ENCODE peak calls at places on chromosome 10, in seven cellular contexts. One of them, this sample, is unnamed.

GRCh38 chr10:98415710-98416077 is 712 bp upstream of the PYROXD2 start:
- DNase-seq in activated CD4-positive, alpha-beta T cell treated with anti-CD3 and anti-CD28 coated beads for 36 hours: no peak
- DNase-seq in stimulated activated CD4-positive, alpha-beta T cell treated with anti-CD3 and anti-CD28 coated beads, Interleukin-4, amount 100 ng/mL, for 48 hours: no peak
- DNase-seq in activated T-helper 1 cell treated with anti-CD3 and anti-CD28 coated beads, Interleukin-12 subunit alpha, Interleukin-12 subunit beta, Interleukin-2, Interleukin-4 antibody, amounts not matched to agents 30 ng/mL and 10 ng/mL and 1 ng/mL, durations not matched to agents 14 hours and 24 hours and 36 hours: no peak
- DNase-seq in T-cell: no peak
- DNase-seq in anterior cingulate cortex: no peak
- DNase-seq in stimulated activated CD8-positive, alpha-beta memory T cell treated with anti-CD3 and anti-CD28 coated beads, Interleukin-4, amount 100 ng/mL, for 24 hours: no peak
- DNase-seq in this sample: no peak

GRCh38 chr10:116868722-116869121 is 19.4 kb downstream of the ENO4 start:
- DNase-seq in activated T-helper 1 cell treated with anti-CD3 and anti-CD28 coated beads, Interleukin-12 subunit alpha, Interleukin-12 subunit beta, Interleukin-2, Interleukin-4 antibody, amounts not matched to agents 30 ng/mL and 10 ng/mL and 1 ng/mL, durations not matched to agents 14 hours and 24 hours and 36 hours: no peak
- DNase-seq in anterior cingulate cortex: no peak
- DNase-seq in T-cell: no peak
- DNase-seq in stimulated activated CD8-positive, alpha-beta memory T cell treated with anti-CD3 and anti-CD28 coated beads, Interleukin-4, amount 100 ng/mL, for 24 hours: no peak
- DNase-seq in stimulated activated CD4-positive, alpha-beta T cell treated with anti-CD3 and anti-CD28 coated beads, Interleukin-4, amount 100 ng/mL, for 48 hours: no peak
- DNase-seq in activated CD4-positive, alpha-beta T cell treated with anti-CD3 and anti-CD28 coated beads for 36 hours: no peak
- DNase-seq in this sample: no peak

GRCh38 chr10:108735380-108735779 is 1187.9 kb downstream of the XPNPEP1 start:
- DNase-seq in T-cell: no peak
- DNase-seq in stimulated activated CD8-positive, alpha-beta memory T cell treated with anti-CD3 and anti-CD28 coated beads, Interleukin-4, amount 100 ng/mL, for 24 hours: no peak
- DNase-seq in anterior cingulate cortex: no peak
- DNase-seq in stimulated activated CD4-positive, alpha-beta T cell treated with anti-CD3 and anti-CD28 coated beads, Interleukin-4, amount 100 ng/mL, for 48 hours: no peak
- DNase-seq in activated T-helper 1 cell treated with anti-CD3 and anti-CD28 coated beads, Interleukin-12 subunit alpha, Interleukin-12 subunit beta, Interleukin-2, Interleukin-4 antibody, amounts not matched to agents 30 ng/mL and 10 ng/mL and 1 ng/mL, durations not matched to agents 14 hours and 24 hours and 36 hours: no peak
- DNase-seq in activated CD4-positive, alpha-beta T cell treated with anti-CD3 and anti-CD28 coated beads for 36 hours: no peak
- DNase-seq in this sample: no peak

GRCh38 chr10:106672517-106673175 is 491.9 kb downstream of the SORCS1 start:
- DNase-seq in anterior cingulate cortex: no peak
- DNase-seq in activated CD4-positive, alpha-beta T cell treated with anti-CD3 and anti-CD28 coated beads for 36 hours: no peak
- DNase-seq in stimulated activated CD4-positive, alpha-beta T cell treated with anti-CD3 and anti-CD28 coated beads, Interleukin-4, amount 100 ng/mL, for 48 hours: no peak
- DNase-seq in stimulated activated CD8-positive, alpha-beta memory T cell treated with anti-CD3 and anti-CD28 coated beads, Interleukin-4, amount 100 ng/mL, for 24 hours: no peak
- DNase-seq in T-cell: no peak
- DNase-seq in activated T-helper 1 cell treated with anti-CD3 and anti-CD28 coated beads, Interleukin-12 subunit alpha, Interleukin-12 subunit beta, Interleukin-2, Interleukin-4 antibody, amounts not matched to agents 30 ng/mL and 10 ng/mL and 1 ng/mL, durations not matched to agents 14 hours and 24 hours and 36 hours: no peak
- DNase-seq in this sample: no peak

GRCh38 chr10:87654212-87654611 is 5.5 kb upstream of the PAPSS2 start:
- DNase-seq in anterior cingulate cortex: no peak
- DNase-seq in T-cell: no peak
- DNase-seq in activated T-helper 1 cell treated with anti-CD3 and anti-CD28 coated beads, Interleukin-12 subunit alpha, Interleukin-12 subunit beta, Interleukin-2, Interleukin-4 antibody, amounts not matched to agents 30 ng/mL and 10 ng/mL and 1 ng/mL, durations not matched to agents 14 hours and 24 hours and 36 hours: no peak
- DNase-seq in stimulated activated CD8-positive, alpha-beta memory T cell treated with anti-CD3 and anti-CD28 coated beads, Interleukin-4, amount 100 ng/mL, for 24 hours: no peak
- DNase-seq in activated CD4-positive, alpha-beta T cell treated with anti-CD3 and anti-CD28 coated beads for 36 hours: no peak
- DNase-seq in stimulated activated CD4-positive, alpha-beta T cell treated with anti-CD3 and anti-CD28 coated beads, Interleukin-4, amount 100 ng/mL, for 48 hours: no peak
- DNase-seq in this sample: no peak

GRCh38 chr10:31303212-31303611 is 15.8 kb upstream of the ZEB1 start:
- DNase-seq in T-cell: no peak
- DNase-seq in anterior cingulate cortex: no peak
- DNase-seq in activated T-helper 1 cell treated with anti-CD3 and anti-CD28 coated beads, Interleukin-12 subunit alpha, Interleukin-12 subunit beta, Interleukin-2, Interleukin-4 antibody, amounts not matched to agents 30 ng/mL and 10 ng/mL and 1 ng/mL, durations not matched to agents 14 hours and 24 hours and 36 hours: no peak
- DNase-seq in stimulated activated CD8-positive, alpha-beta memory T cell treated with anti-CD3 and anti-CD28 coated beads, Interleukin-4, amount 100 ng/mL, for 24 hours: no peak
- DNase-seq in stimulated activated CD4-positive, alpha-beta T cell treated with anti-CD3 and anti-CD28 coated beads, Interleukin-4, amount 100 ng/mL, for 48 hours: no peak
- DNase-seq in activated CD4-positive, alpha-beta T cell treated with anti-CD3 and anti-CD28 coated beads for 36 hours: no peak
- DNase-seq in this sample: no peak

GRCh38 chr10:124521429-124521871 is 59.8 kb downstream of the LHPP start:
- DNase-seq in T-cell: no peak
- DNase-seq in stimulated activated CD8-positive, alpha-beta memory T cell treated with anti-CD3 and anti-CD28 coated beads, Interleukin-4, amount 100 ng/mL, for 24 hours: no peak
- DNase-seq in activated CD4-positive, alpha-beta T cell treated with anti-CD3 and anti-CD28 coated beads for 36 hours: no peak
- DNase-seq in anterior cingulate cortex: no peak
- DNase-seq in activated T-helper 1 cell treated with anti-CD3 and anti-CD28 coated beads, Interleukin-12 subunit alpha, Interleukin-12 subunit beta, Interleukin-2, Interleukin-4 antibody, amounts not matched to agents 30 ng/mL and 10 ng/mL and 1 ng/mL, durations not matched to agents 14 hours and 24 hours and 36 hours: no peak
- DNase-seq in stimulated activated CD4-positive, alpha-beta T cell treated with anti-CD3 and anti-CD28 coated beads, Interleukin-4, amount 100 ng/mL, for 48 hours: no peak
- DNase-seq in this sample: no peak

GRCh38 chr10:114815751-114816150 is 5.8 kb upstream of the FHIP2A start:
- DNase-seq in activated CD4-positive, alpha-beta T cell treated with anti-CD3 and anti-CD28 coated beads for 36 hours: no peak
- DNase-seq in stimulated activated CD4-positive, alpha-beta T cell treated with anti-CD3 and anti-CD28 coated beads, Interleukin-4, amount 100 ng/mL, for 48 hours: no peak
- DNase-seq in stimulated activated CD8-positive, alpha-beta memory T cell treated with anti-CD3 and anti-CD28 coated beads, Interleukin-4, amount 100 ng/mL, for 24 hours: no peak
- DNase-seq in activated T-helper 1 cell treated with anti-CD3 and anti-CD28 coated beads, Interleukin-12 subunit alpha, Interleukin-12 subunit beta, Interleukin-2, Interleukin-4 antibody, amounts not matched to agents 30 ng/mL and 10 ng/mL and 1 ng/mL, durations not matched to agents 14 hours and 24 hours and 36 hours: no peak
- DNase-seq in T-cell: no peak
- DNase-seq in anterior cingulate cortex: no peak
- DNase-seq in this sample: no peak

GRCh38 chr10:18164771-18165361 is 24.6 kb downstream of the CACNB2 start:
- DNase-seq in activated T-helper 1 cell treated with anti-CD3 and anti-CD28 coated beads, Interleukin-12 subunit alpha, Interleukin-12 subunit beta, Interleukin-2, Interleukin-4 antibody, amounts not matched to agents 30 ng/mL and 10 ng/mL and 1 ng/mL, durations not matched to agents 14 hours and 24 hours and 36 hours: no peak
- DNase-seq in anterior cingulate cortex: no peak
- DNase-seq in T-cell: no peak
- DNase-seq in stimulated activated CD4-positive, alpha-beta T cell treated with anti-CD3 and anti-CD28 coated beads, Interleukin-4, amount 100 ng/mL, for 48 hours: no peak
- DNase-seq in stimulated activated CD8-positive, alpha-beta memory T cell treated with anti-CD3 and anti-CD28 coated beads, Interleukin-4, amount 100 ng/mL, for 24 hours: no peak
- DNase-seq in activated CD4-positive, alpha-beta T cell treated with anti-CD3 and anti-CD28 coated beads for 36 hours: no peak
- DNase-seq in this sample: no peak

GRCh38 chr10:50807851-50808776 is 68.4 kb downstream of the ASAH2B start:
- DNase-seq in stimulated activated CD8-positive, alpha-beta memory T cell treated with anti-CD3 and anti-CD28 coated beads, Interleukin-4, amount 100 ng/mL, for 24 hours: no peak
- DNase-seq in stimulated activated CD4-positive, alpha-beta T cell treated with anti-CD3 and anti-CD28 coated beads, Interleukin-4, amount 100 ng/mL, for 48 hours: no peak
- DNase-seq in activated T-helper 1 cell treated with anti-CD3 and anti-CD28 coated beads, Interleukin-12 subunit alpha, Interleukin-12 subunit beta, Interleukin-2, Interleukin-4 antibody, amounts not matched to agents 30 ng/mL and 10 ng/mL and 1 ng/mL, durations not matched to agents 14 hours and 24 hours and 36 hours: no peak
- DNase-seq in activated CD4-positive, alpha-beta T cell treated with anti-CD3 and anti-CD28 coated beads for 36 hours: no peak
- DNase-seq in T-cell: no peak
- DNase-seq in anterior cingulate cortex: no peak
- DNase-seq in this sample: no peak

GRCh38 chr10:16750461-16750860 is 66.8 kb downstream of the RSU1 start:
- DNase-seq in activated CD4-positive, alpha-beta T cell treated with anti-CD3 and anti-CD28 coated beads for 36 hours: no peak
- DNase-seq in stimulated activated CD4-positive, alpha-beta T cell treated with anti-CD3 and anti-CD28 coated beads, Interleukin-4, amount 100 ng/mL, for 48 hours: no peak
- DNase-seq in anterior cingulate cortex: no peak
- DNase-seq in stimulated activated CD8-positive, alpha-beta memory T cell treated with anti-CD3 and anti-CD28 coated beads, Interleukin-4, amount 100 ng/mL, for 24 hours: no peak
- DNase-seq in T-cell: no peak
- DNase-seq in activated T-helper 1 cell treated with anti-CD3 and anti-CD28 coated beads, Interleukin-12 subunit alpha, Interleukin-12 subunit beta, Interleukin-2, Interleukin-4 antibody, amounts not matched to agents 30 ng/mL and 10 ng/mL and 1 ng/mL, durations not matched to agents 14 hours and 24 hours and 36 hours: no peak
- DNase-seq in this sample: no peak

GRCh38 chr10:29730461-29730860 is 95.7 kb upstream of the SVIL start:
- DNase-seq in anterior cingulate cortex: no peak
- DNase-seq in T-cell: no peak
- DNase-seq in stimulated activated CD8-positive, alpha-beta memory T cell treated with anti-CD3 and anti-CD28 coated beads, Interleukin-4, amount 100 ng/mL, for 24 hours: no peak
- DNase-seq in activated CD4-positive, alpha-beta T cell treated with anti-CD3 and anti-CD28 coated beads for 36 hours: no peak
- DNase-seq in activated T-helper 1 cell treated with anti-CD3 and anti-CD28 coated beads, Interleukin-12 subunit alpha, Interleukin-12 subunit beta, Interleukin-2, Interleukin-4 antibody, amounts not matched to agents 30 ng/mL and 10 ng/mL and 1 ng/mL, durations not matched to agents 14 hours and 24 hours and 36 hours: no peak
- DNase-seq in stimulated activated CD4-positive, alpha-beta T cell treated with anti-CD3 and anti-CD28 coated beads, Interleukin-4, amount 100 ng/mL, for 48 hours: no peak
- DNase-seq in this sample: no peak

GRCh38 chr10:100747826-100748231 is 2.4 kb downstream of the PAX2 start:
- DNase-seq in activated T-helper 1 cell treated with anti-CD3 and anti-CD28 coated beads, Interleukin-12 subunit alpha, Interleukin-12 subunit beta, Interleukin-2, Interleukin-4 antibody, amounts not matched to agents 30 ng/mL and 10 ng/mL and 1 ng/mL, durations not matched to agents 14 hours and 24 hours and 36 hours: no peak
- DNase-seq in stimulated activated CD8-positive, alpha-beta memory T cell treated with anti-CD3 and anti-CD28 coated beads, Interleukin-4, amount 100 ng/mL, for 24 hours: no peak
- DNase-seq in T-cell: no peak
- DNase-seq in anterior cingulate cortex: no peak
- DNase-seq in activated CD4-positive, alpha-beta T cell treated with anti-CD3 and anti-CD28 coated beads for 36 hours: no peak
- DNase-seq in stimulated activated CD4-positive, alpha-beta T cell treated with anti-CD3 and anti-CD28 coated beads, Interleukin-4, amount 100 ng/mL, for 48 hours: no peak
- DNase-seq in this sample: no peak

GRCh38 chr10:124588736-124589451 is 127.3 kb downstream of the LHPP start:
- DNase-seq in T-cell: no peak
- DNase-seq in activated T-helper 1 cell treated with anti-CD3 and anti-CD28 coated beads, Interleukin-12 subunit alpha, Interleukin-12 subunit beta, Interleukin-2, Interleukin-4 antibody, amounts not matched to agents 30 ng/mL and 10 ng/mL and 1 ng/mL, durations not matched to agents 14 hours and 24 hours and 36 hours: no peak
- DNase-seq in stimulated activated CD4-positive, alpha-beta T cell treated with anti-CD3 and anti-CD28 coated beads, Interleukin-4, amount 100 ng/mL, for 48 hours: no peak
- DNase-seq in stimulated activated CD8-positive, alpha-beta memory T cell treated with anti-CD3 and anti-CD28 coated beads, Interleukin-4, amount 100 ng/mL, for 24 hours: no peak
- DNase-seq in anterior cingulate cortex: no peak
- DNase-seq in activated CD4-positive, alpha-beta T cell treated with anti-CD3 and anti-CD28 coated beads for 36 hours: no peak
- DNase-seq in this sample: no peak

GRCh38 chr10:116215651-116216050 is 57.4 kb downstream of the GFRA1 start:
- DNase-seq in activated T-helper 1 cell treated with anti-CD3 and anti-CD28 coated beads, Interleukin-12 subunit alpha, Interleukin-12 subunit beta, Interleukin-2, Interleukin-4 antibody, amounts not matched to agents 30 ng/mL and 10 ng/mL and 1 ng/mL, durations not matched to agents 14 hours and 24 hours and 36 hours: no peak
- DNase-seq in anterior cingulate cortex: no peak
- DNase-seq in stimulated activated CD4-positive, alpha-beta T cell treated with anti-CD3 and anti-CD28 coated beads, Interleukin-4, amount 100 ng/mL, for 48 hours: no peak
- DNase-seq in stimulated activated CD8-positive, alpha-beta memory T cell treated with anti-CD3 and anti-CD28 coated beads, Interleukin-4, amount 100 ng/mL, for 24 hours: no peak
- DNase-seq in T-cell: no peak
- DNase-seq in activated CD4-positive, alpha-beta T cell treated with anti-CD3 and anti-CD28 coated beads for 36 hours: no peak
- DNase-seq in this sample: no peak

GRCh38 chr10:13724484-13724883 is 137.7 kb downstream of the PRPF18 start:
- DNase-seq in anterior cingulate cortex: no peak
- DNase-seq in activated T-helper 1 cell treated with anti-CD3 and anti-CD28 coated beads, Interleukin-12 subunit alpha, Interleukin-12 subunit beta, Interleukin-2, Interleukin-4 antibody, amounts not matched to agents 30 ng/mL and 10 ng/mL and 1 ng/mL, durations not matched to agents 14 hours and 24 hours and 36 hours: no peak
- DNase-seq in activated CD4-positive, alpha-beta T cell treated with anti-CD3 and anti-CD28 coated beads for 36 hours: no peak
- DNase-seq in T-cell: no peak
- DNase-seq in stimulated activated CD4-positive, alpha-beta T cell treated with anti-CD3 and anti-CD28 coated beads, Interleukin-4, amount 100 ng/mL, for 48 hours: no peak
- DNase-seq in stimulated activated CD8-positive, alpha-beta memory T cell treated with anti-CD3 and anti-CD28 coated beads, Interleukin-4, amount 100 ng/mL, for 24 hours: no peak
- DNase-seq in this sample: no peak

GRCh38 chr10:116331815-116332214 is 7.6 kb downstream of the CCDC172 start:
- DNase-seq in activated T-helper 1 cell treated with anti-CD3 and anti-CD28 coated beads, Interleukin-12 subunit alpha, Interleukin-12 subunit beta, Interleukin-2, Interleukin-4 antibody, amounts not matched to agents 30 ng/mL and 10 ng/mL and 1 ng/mL, durations not matched to agents 14 hours and 24 hours and 36 hours: no peak
- DNase-seq in stimulated activated CD4-positive, alpha-beta T cell treated with anti-CD3 and anti-CD28 coated beads, Interleukin-4, amount 100 ng/mL, for 48 hours: no peak
- DNase-seq in T-cell: no peak
- DNase-seq in activated CD4-positive, alpha-beta T cell treated with anti-CD3 and anti-CD28 coated beads for 36 hours: no peak
- DNase-seq in anterior cingulate cortex: no peak
- DNase-seq in stimulated activated CD8-positive, alpha-beta memory T cell treated with anti-CD3 and anti-CD28 coated beads, Interleukin-4, amount 100 ng/mL, for 24 hours: no peak
- DNase-seq in this sample: no peak

GRCh38 chr10:24448351-24449009 is 239.5 kb downstream of the KIAA1217 start:
- DNase-seq in activated CD4-positive, alpha-beta T cell treated with anti-CD3 and anti-CD28 coated beads for 36 hours: no peak
- DNase-seq in activated T-helper 1 cell treated with anti-CD3 and anti-CD28 coated beads, Interleukin-12 subunit alpha, Interleukin-12 subunit beta, Interleukin-2, Interleukin-4 antibody, amounts not matched to agents 30 ng/mL and 10 ng/mL and 1 ng/mL, durations not matched to agents 14 hours and 24 hours and 36 hours: no peak
- DNase-seq in anterior cingulate cortex: no peak
- DNase-seq in stimulated activated CD8-positive, alpha-beta memory T cell treated with anti-CD3 and anti-CD28 coated beads, Interleukin-4, amount 100 ng/mL, for 24 hours: no peak
- DNase-seq in T-cell: no peak
- DNase-seq in stimulated activated CD4-positive, alpha-beta T cell treated with anti-CD3 and anti-CD28 coated beads, Interleukin-4, amount 100 ng/mL, for 48 hours: no peak
- DNase-seq in this sample: no peak

GRCh38 chr10:104033966-104034365 is 51.7 kb downstream of the COL17A1 start:
- DNase-seq in stimulated activated CD8-positive, alpha-beta memory T cell treated with anti-CD3 and anti-CD28 coated beads, Interleukin-4, amount 100 ng/mL, for 24 hours: no peak
- DNase-seq in activated T-helper 1 cell treated with anti-CD3 and anti-CD28 coated beads, Interleukin-12 subunit alpha, Interleukin-12 subunit beta, Interleukin-2, Interleukin-4 antibody, amounts not matched to agents 30 ng/mL and 10 ng/mL and 1 ng/mL, durations not matched to agents 14 hours and 24 hours and 36 hours: no peak
- DNase-seq in stimulated activated CD4-positive, alpha-beta T cell treated with anti-CD3 and anti-CD28 coated beads, Interleukin-4, amount 100 ng/mL, for 48 hours: no peak
- DNase-seq in activated CD4-positive, alpha-beta T cell treated with anti-CD3 and anti-CD28 coated beads for 36 hours: no peak
- DNase-seq in T-cell: no peak
- DNase-seq in anterior cingulate cortex: no peak
- DNase-seq in this sample: no peak

This sample was measured in CMK.